ENCODE peak calls at places on chromosomes 7 and 10, in ten cellular contexts. Y is psoas muscle, O is heart right ventricle, B is kidney epithelial cell, G is left ventricle myocardium inferior, H is Caco-2, D is thoracic aorta, E is BE2C, T is right lobe of liver, C is Panc1. W is an unnamed sample.
A peak's percentile ranks its signal among the peaks of the same experiment; 100 is the strongest.

GRCh38 chr7:24456526-24457214 is 116.6 kb upstream of the PALS2 start:
- DNase-seq in Y (no peak), O (no peak), B (no peak), G (no peak), H (no peak), D (no peak), E (no peak), T (peak; percentile 72), C (no peak), W (no peak)

GRCh38 chr7:138204285-138204988 is 128.2 kb downstream of the AKR1D1 start:
- DNase-seq in Y (no peak), O (no peak), B (no peak), G (no peak), H (no peak), D (no peak), E (no peak), T (no peak), C (no peak), W (no peak)

GRCh38 chr10:119209050-119209735 is 1.8 kb downstream of the GRK5 start:
- DNase-seq in Y (peak; percentile 73), O (peak; percentile 61), B (no peak), G (peak; percentile 75), H (peak; percentile 68), D (no peak), E (peak; percentile 77), T (peak; percentile 60), C (no peak), W (peak; percentile 28)

GRCh38 chr7:130996841-130997231 is 262.8 kb upstream of the KLF14 start:
- DNase-seq in Y (no peak), O (no peak), B (no peak), G (no peak), H (peak; percentile 89), D (no peak), E (no peak), T (no peak), C (peak; percentile 48), W (peak; percentile 95)

GRCh38 chr7:155590215-155591023 is 44.1 kb upstream of the CNPY1 start:
- DNase-seq in Y (no peak), O (peak; percentile 29), B (no peak), G (peak; percentile 44), H (no peak), D (no peak), E (peak; percentile 88), T (peak; percentile 62), C (no peak), W (no peak)

GRCh38 chr7:2261611-2262010 is 19.6 kb downstream of the NUDT1 start:
- DNase-seq in Y (no peak), O (no peak), B (no peak), G (no peak), H (no peak), D (no peak), E (no peak), T (no peak), C (no peak), W (no peak)

GRCh38 chr10:114648368-114648767 is 9.7 kb downstream of the ABLIM1 start:
- DNase-seq in Y (no peak), O (no peak), B (peak; percentile 67), G (no peak), H (no peak), D (no peak), E (no peak), T (no peak), C (no peak), W (peak; percentile 99)

GRCh38 chr7:135911091-135911490 is 66.1 kb downstream of the MTPN start:
- DNase-seq in Y (no peak), O (no peak), B (no peak), G (peak; percentile 55), H (no peak), D (no peak), E (no peak), T (no peak), C (no peak), W (no peak)

GRCh38 chr7:7416031-7416968 is 119.4 kb downstream of the COL28A1 start:
- DNase-seq in Y (no peak), O (no peak), B (peak; percentile 14), G (no peak), H (peak; percentile 66), D (no peak), E (no peak), T (no peak), C (no peak), W (peak; percentile 97)

GRCh38 chr10:133357293-133358151 is at the start of gene FUOM:
- DNase-seq in Y (peak; percentile 82), O (peak; percentile 66), B (no peak), G (peak; percentile 55), H (peak; percentile 91), D (no peak), E (peak; percentile 81), T (peak; percentile 83), C (no peak), W (no peak)

GRCh38 chr7:105198223-105198622 is 184.2 kb downstream of the KMT2E start:
- DNase-seq in Y (no peak), O (no peak), B (peak; percentile 31), G (no peak), H (no peak), D (no peak), E (peak; percentile 24), T (no peak), C (no peak), W (peak; percentile 50)

GRCh38 chr10:76922666-76923065 is 714.9 kb downstream of the KCNMA1 start:
- DNase-seq in Y (no peak), O (no peak), B (no peak), G (no peak), H (no peak), D (no peak), E (no peak), T (no peak), C (no peak), W (no peak)

GRCh38 chr10:122120008-122120744 is 131.2 kb downstream of the TACC2 start:
- DNase-seq in Y (no peak), O (no peak), B (no peak), G (no peak), H (no peak), D (no peak), E (no peak), T (no peak), C (no peak), W (no peak)

GRCh38 chr10:12981570-12981969 is 19.9 kb downstream of the CCDC3 start:
- DNase-seq in Y (no peak), O (no peak), B (peak; percentile 10), G (no peak), H (no peak), D (no peak), E (no peak), T (no peak), C (peak; percentile 48), W (peak; percentile 94)

GRCh38 chr7:88357794-88358533 is 51.3 kb upstream of the STEAP4 start:
- DNase-seq in Y (no peak), O (no peak), B (no peak), G (no peak), H (no peak), D (no peak), E (no peak), T (peak; percentile 48), C (no peak), W (peak; percentile 46)
- H3K4me3 ChIP-seq in Y (peak overlapping the region; percentile 20), O (peak overlapping the region; percentile 17), B (no peak overlapping the region), G (peak overlapping the region; percentile 49), H (no peak overlapping the region), D (no peak overlapping the region), E (no peak overlapping the region), T (peak overlapping the region; percentile 36), C (no peak overlapping the region), W (no peak overlapping the region)

DNA sequence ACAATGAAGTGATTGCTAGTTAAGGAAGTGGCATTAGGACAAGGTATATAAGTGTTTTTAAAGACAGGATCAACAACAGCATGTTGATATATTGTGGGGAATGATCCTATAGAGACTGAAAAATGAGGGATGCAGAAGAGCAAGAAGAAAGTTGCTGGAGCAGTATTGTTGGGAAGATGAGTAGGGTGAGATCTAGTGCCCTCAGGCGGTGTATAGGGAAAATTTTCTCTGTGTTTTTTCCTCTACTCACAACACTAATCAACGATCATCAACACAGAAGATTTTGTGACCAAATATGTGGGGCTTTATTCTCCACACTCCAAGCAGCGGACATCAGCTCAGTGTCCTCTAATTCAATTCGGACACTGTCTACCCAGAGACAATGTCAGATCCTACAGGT is 9.6 kb upstream of the PTTG1IP2 start:
- DNase-seq in Y (no peak), O (no peak), B (no peak), G (no peak), H (no peak), D (no peak), E (no peak), T (no peak), C (no peak), W (no peak)
- TF ChIP-seq CTCF in Y (no peak), O (no peak), B (no peak), G (no peak), H (peak; percentile 27), D (no peak), E (peak; percentile 9), T (peak; percentile 24), C (peak; percentile 26), W (no peak)

GRCh38 chr10:48481385-48481784 is 123.5 kb downstream of the ARHGAP22 start:
- DNase-seq in Y (no peak), O (no peak), B (no peak), G (no peak), H (no peak), D (no peak), E (no peak), T (no peak), C (no peak), W (no peak)
- H3K27me3 ChIP-seq in Y (no peaks in the 10 kb centered on the region), O (no peaks in the 10 kb centered on the region), B (no peaks in the 10 kb centered on the region), G (no peaks in the 10 kb centered on the region), H (no peaks in the 10 kb centered on the region), D (no peaks in the 10 kb centered on the region), E (no peaks in the 10 kb centered on the region), T (no peaks in the 10 kb centered on the region), C (peaks cover 14% of the 10 kb centered on the region), W (no peaks in the 10 kb centered on the region)

GRCh38 chr10:125720002-125720382 is 483 bp downstream of the EDRF1 start:
- DNase-seq in Y (no peak), O (no peak), B (no peak), G (no peak), H (no peak), D (no peak), E (no peak), T (no peak), C (no peak), W (peak; percentile 21)

GRCh38 chr10:125719173-125720001 is at the start of gene EDRF1:
- DNase-seq in Y (peak; percentile 100), O (peak; percentile 99), B (peak; percentile 83), G (peak; percentile 99), H (peak; percentile 99), D (peak; percentile 95), E (peak; percentile 98), T (peak; percentile 99), C (peak; percentile 96), W (peak; percentile 95)

GRCh38 chr10:125726914-125727313 is 7.4 kb downstream of the EDRF1 start:
- DNase-seq in Y (no peak), O (no peak), B (no peak), G (no peak), H (no peak), D (no peak), E (no peak), T (no peak), C (no peak), W (no peak)

GRCh38 chr10:125722811-125723210 is 3.3 kb downstream of the EDRF1 start:
- DNase-seq in Y (no peak), O (no peak), B (no peak), G (no peak), H (no peak), D (no peak), E (no peak), T (no peak), C (no peak), W (no peak)

DNA sequence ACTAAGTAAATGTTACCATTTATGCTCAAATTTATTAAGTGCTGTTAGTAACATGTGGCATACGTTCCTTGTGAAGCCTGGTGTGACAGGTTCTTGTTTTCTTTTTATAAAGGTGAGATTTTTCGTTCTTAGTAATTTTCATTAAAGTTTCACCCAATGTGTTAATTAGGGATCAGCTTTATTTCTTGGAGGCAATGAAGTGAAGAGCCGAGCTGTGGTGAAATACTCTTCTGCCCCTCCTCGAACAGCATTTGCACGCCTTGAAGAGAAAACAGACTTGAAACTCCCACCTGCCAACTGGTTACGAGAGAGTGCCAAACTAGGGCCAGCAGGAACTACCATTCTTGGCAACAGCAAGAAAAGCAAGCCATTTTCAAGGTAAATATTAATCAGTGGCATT is 1.5 kb downstream of the EDRF1 start:
- DNase-seq in Y (no peak), O (no peak), B (no peak), G (no peak), H (no peak), D (no peak), E (no peak), T (no peak), C (no peak), W (no peak)
- H3K4me3 ChIP-seq in Y (peak overlapping the region; percentile 92), O (no peak overlapping the region), B (no peak overlapping the region), G (no peak overlapping the region), H (peak overlapping the region; percentile 75), D (no peak overlapping the region), E (no peak overlapping the region), T (no peak overlapping the region), C (peak overlapping the region; percentile 98), W (no peak overlapping the region)